ENCODE peak calls at places on chromosomes 11 and 22, in four cellular contexts. H is GDM1, A is Right ventricle myocardium superior, P is mammary epithelial cell. F is an unnamed sample.
A peak's percentile ranks its signal among the peaks of the same experiment; 100 is the strongest.

GRCh38 chr11:102757823-102758549 is 22.4 kb downstream of the MMP10 start:
- DNase-seq in P (peak; percentile 95), A (no peak), H (no peak), F (peak; percentile 88)

GRCh38 chr11:58276151-58276550 is 8.1 kb upstream of the OR10W1 start:
- DNase-seq in P (no peak), H (no peak), A (no peak), F (no peak)

GRCh38 chr11:46410021-46410420 is 18.4 kb upstream of the CHRM4 start:
- DNase-seq in A (no peak), P (no peak), H (no peak), F (no peak)

GRCh38 chr22:31646186-31647019 is 15.6 kb downstream of the PISD start:
- DNase-seq in H (no peak), P (peak; percentile 99), A (no peak), F (peak; percentile 99)

GRCh38 chr22:45994516-45995404 is 17.8 kb upstream of the WNT7B start:
- DNase-seq in P (peak; percentile 40), H (peak; percentile 65), A (peak; percentile 92), F (peak; percentile 71)

GRCh38 chr11:131027501-131027900 is 111.2 kb upstream of the SNX19 start:
- DNase-seq in A (no peak), P (no peak), H (no peak), F (no peak)

GRCh38 chr11:91296628-91297027 is 928.0 kb upstream of the FAT3 start:
- DNase-seq in P (peak; percentile 16), H (no peak), A (no peak), F (no peak)

GRCh38 chr22:27987557-27987956 is 68.5 kb upstream of the PITPNB start:
- DNase-seq in H (peak; percentile 70), P (no peak), A (no peak), F (peak; percentile 72)

GRCh38 chr11:23211221-23211620 is 350.9 kb upstream of the CCDC179 start:
- DNase-seq in A (no peak), H (no peak), P (peak; percentile 61), F (no peak)

GRCh38 chr11:84022695-84023094 is 736.5 kb upstream of the CCDC90B start:
- DNase-seq in A (no peak), P (no peak), H (no peak), F (no peak)

F was measured in kidney tubule cell.